ENCODE peak calls at places on chromosomes 1 and 21, in five cellular contexts. C, G, D, O and L are unnamed samples.

GRCh38 chr1:92721886-92722285 is 63.0 kb downstream of the EVI5 start:
- DNase-seq in C (no peak), G (no peak), D (no peak), O (no peak), L (no peak)

GRCh38 chr1:156781585-156782186 is 14.4 kb downstream of the PRCC start:
- DNase-seq in C (no peak), G (peak; percentile 57), D (no peak), O (peak; percentile 88), L (peak; percentile 63)

GRCh38 chr1:10724948-10725852 is 71.2 kb downstream of the CASZ1 start:
- DNase-seq in C (peak; percentile 97), G (peak; percentile 40), D (peak; percentile 52), O (peak; percentile 70), L (peak; percentile 52)

GRCh38 chr1:109158433-109158832 is 44.5 kb downstream of the ELAPOR1 start:
- DNase-seq in C (no peak), G (no peak), D (no peak), O (no peak), L (no peak)

GRCh38 chr1:61782771-61783170 is 40.5 kb downstream of the PATJ start:
- DNase-seq in C (no peak), G (no peak), D (no peak), O (no peak), L (no peak)

GRCh38 chr1:228101614-228101993 is 1.5 kb downstream of the C1orf35 start:
- DNase-seq in C (no peak), G (no peak), D (no peak), O (no peak), L (no peak)

GRCh38 chr1:26016944-26017545 is 4.5 kb upstream of the EXTL1 start:
- DNase-seq in C (no peak), G (no peak), D (no peak), O (no peak), L (no peak)

GRCh38 chr1:58457023-58457635 is 89.4 kb downstream of the OMA1 start:
- DNase-seq in C (no peak), G (no peak), D (no peak), O (no peak), L (no peak)

GRCh38 chr1:247421074-247421473 is 5.1 kb downstream of the NLRP3 start:
- DNase-seq in C (no peak), G (no peak), D (no peak), O (peak; percentile 11), L (no peak)

GRCh38 chr1:232476538-232476950 is 153.4 kb downstream of the SIPA1L2 start:
- DNase-seq in C (no peak), G (no peak), D (peak; percentile 51), O (peak; percentile 27), L (peak; percentile 85)

GRCh38 chr1:156419863-156420208 is 50.8 kb downstream of the RHBG start:
- DNase-seq in C (peak; percentile 84), G (no peak), D (no peak), O (no peak), L (no peak)

GRCh38 chr21:33951276-33952178 is 35.9 kb upstream of the ATP5PO start:
- DNase-seq in C (no peak), G (no peak), D (no peak), O (peak; percentile 75), L (peak; percentile 80)

GRCh38 chr21:45983981-45984551 is 2.5 kb downstream of the COL6A1 start:
- DNase-seq in C (no peak), G (no peak), D (no peak), O (peak; percentile 64), L (peak; percentile 66)

GRCh38 chr1:18802231-18802630 is 57.2 kb downstream of the TAS1R2 start:
- DNase-seq in C (no peak), G (no peak), D (no peak), O (no peak), L (no peak)

GRCh38 chr1:21296509-21297354 is 6.5 kb upstream of the ECE1 start:
- DNase-seq in C (no peak), G (no peak), D (no peak), O (no peak), L (no peak)

GRCh38 chr1:228465134-228465533 is 22.0 kb upstream of the RNF187 start:
- DNase-seq in C (no peak), G (no peak), D (no peak), O (no peak), L (no peak)

GRCh38 chr1:3375256-3375655 is 79.2 kb upstream of the ARHGEF16 start:
- DNase-seq in C (no peak), G (no peak), D (no peak), O (no peak), L (no peak)

GRCh38 chr1:145959333-145959732 is 1.5 kb upstream of the LIX1L start:
- DNase-seq in C (no peak), G (no peak), D (no peak), O (no peak), L (no peak)

GRCh38 chr1:209335090-209335692 is 248.3 kb upstream of the CAMK1G start:
- DNase-seq in C (peak; percentile 59), G (peak; percentile 18), D (no peak), O (no peak), L (peak; percentile 19)

GRCh38 chr1:61013189-61013952 is 69.0 kb upstream of the NFIA start:
- DNase-seq in C (peak; percentile 49), G (no peak), D (no peak), O (no peak), L (no peak)

GRCh38 chr1:32754282-32755097 is 51.9 kb upstream of the SYNC start:
- DNase-seq in C (peak; percentile 71), G (no peak), D (no peak), O (peak; percentile 25), L (no peak)

GRCh38 chr1:186482661-186483255 is 21.8 kb upstream of the PDC start:
- DNase-seq in C (peak; percentile 49), G (peak; percentile 75), D (no peak), O (peak; percentile 79), L (peak; percentile 66)

GRCh38 chr1:233707906-233708292 is 94.0 kb downstream of the KCNK1 start:
- DNase-seq in C (no peak), G (no peak), D (no peak), O (peak; percentile 14), L (peak; percentile 9)

GRCh38 chr1:205813755-205814058 is 709 bp upstream of the SLC41A1 start:
- DNase-seq in C (no peak), G (peak; percentile 56), D (no peak), O (peak; percentile 64), L (no peak)

GRCh38 chr1:232894436-232894835 is 56.0 kb upstream of the NTPCR start:
- DNase-seq in C (no peak), G (no peak), D (no peak), O (no peak), L (no peak)

GRCh38 chr1:30764396-30764795 is 6.8 kb upstream of the LAPTM5 start:
- DNase-seq in C (no peak), G (no peak), D (no peak), O (no peak), L (no peak)

GRCh38 chr1:8676072-8676471 is 141.4 kb downstream of the RERE start:
- DNase-seq in C (no peak), G (no peak), D (no peak), O (no peak), L (no peak)
- TF ChIP-seq CTCF in C (no peak), G (no peak), D (no peak), O (no peak), L (no peak)

DNA sequence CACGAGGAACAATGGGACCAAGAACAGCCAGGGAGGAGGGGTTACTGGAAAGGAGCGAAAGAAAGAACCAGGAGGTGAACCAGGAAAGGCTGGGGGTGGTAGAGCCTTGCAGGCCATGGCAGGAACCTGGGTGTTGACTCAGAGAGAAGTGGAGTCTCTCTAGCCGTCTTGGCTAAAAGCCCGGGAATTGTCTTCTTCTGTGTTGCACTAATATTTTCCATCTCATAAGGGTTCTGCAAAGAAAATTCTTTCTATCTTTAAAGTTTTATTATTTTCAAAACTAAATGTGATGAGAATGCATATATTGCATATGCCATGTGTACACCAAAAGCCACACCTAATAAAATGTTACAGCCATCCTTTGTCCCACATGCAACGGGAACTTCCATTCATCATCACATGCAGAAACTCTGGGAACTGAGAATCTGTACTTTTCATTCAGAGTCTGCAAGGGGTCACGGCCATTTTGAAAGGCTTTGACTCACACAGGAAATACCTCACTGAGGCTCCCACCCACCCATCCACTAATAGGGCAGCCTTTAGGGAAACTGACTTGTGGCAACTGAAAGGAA is 38.0 kb downstream of the ERG start:
- DNase-seq in C (no peak), G (peak; percentile 25), D (no peak), O (peak; percentile 42), L (no peak)
- H3K4me3 ChIP-seq in C (no peak overlapping the region), G (no peak overlapping the region), D (no peak overlapping the region), O (no peak overlapping the region), L (no peak overlapping the region)

GRCh38 chr1:151290709-151291303 is 8.7 kb downstream of the ZNF687 start:
- DNase-seq in C (no peak), G (no peak), D (no peak), O (no peak), L (no peak)

GRCh38 chr1:151294748-151295462 is 12.8 kb downstream of the ZNF687 start:
- DNase-seq in C (no peak), G (no peak), D (no peak), O (no peak), L (no peak)

GRCh38 chr1:151289991-151290708 is 8.1 kb downstream of the ZNF687 start:
- DNase-seq in C (no peak), G (no peak), D (no peak), O (no peak), L (no peak)

GRCh38 chr1:151293093-151293492 is 11.0 kb downstream of the ZNF687 start:
- DNase-seq in C (no peak), G (no peak), D (no peak), O (no peak), L (no peak)

GRCh38 chr1:151292207-151293030 is 10.3 kb downstream of the ZNF687 start:
- DNase-seq in C (peak; percentile 45), G (no peak), D (no peak), O (no peak), L (no peak)
- TF ChIP-seq CTCF in C (no peak), G (no peak), D (peak; percentile 6), O (no peak), L (no peak)

DNA sequence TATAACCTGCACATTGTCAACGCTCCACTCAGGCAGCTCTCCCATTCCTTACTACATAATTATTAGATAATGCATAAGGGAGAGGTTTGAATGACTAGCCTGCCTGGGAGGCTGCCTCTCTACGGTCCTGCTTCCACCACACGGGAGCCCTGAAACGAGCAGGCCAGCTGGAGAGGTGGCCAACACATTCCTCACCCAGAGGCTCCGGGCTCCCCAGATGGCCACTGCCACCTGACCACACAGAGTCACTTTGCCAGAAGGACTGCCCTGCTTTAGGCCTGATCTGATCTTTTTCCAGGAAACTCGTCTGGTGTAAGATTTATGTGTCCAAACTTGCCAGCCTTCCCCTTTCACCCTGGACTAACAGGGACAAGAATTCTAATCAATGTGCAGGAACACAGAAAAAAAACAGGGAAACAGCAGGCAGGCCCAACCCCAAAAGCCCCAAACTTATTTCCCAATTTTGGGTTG is 27.8 kb downstream of the HIVEP3 start:
- DNase-seq in C (peak; percentile 78), G (peak; percentile 14), D (no peak), O (no peak), L (peak; percentile 28)
- H3K4me3 ChIP-seq in C (no peak overlapping the region), G (no peak overlapping the region), D (no peak overlapping the region), O (no peak overlapping the region), L (peak overlapping the region; percentile 56)

GRCh38 chr1:76948846-76949245 is 81.6 kb downstream of the ST6GALNAC5 start:
- DNase-seq in C (no peak), G (no peak), D (no peak), O (no peak), L (no peak)
- TF ChIP-seq CTCF in C (no peak), G (no peak), D (no peak), O (no peak), L (no peak)